ENCODE peak calls at places on chromosomes 5 and 9, in four cellular contexts. S is fibroblast of lung, Z is BJ, R is aorta. I is an unnamed sample.

GRCh38 chr5:114317751-114318150 is 44.1 kb upstream of the KCNN2 start:
- DNase-seq in Z (no peak), S (no peak), R (no peak), I (no peak)

GRCh38 chr9:33813712-33814641 is 3.0 kb upstream of the UBE2R2 start:
- DNase-seq in R (no peak), Z (peak), S (peak), I (no peak)

GRCh38 chr5:77302653-77303052 is 92.2 kb downstream of the PDE8B start:
- DNase-seq in S (no peak), Z (no peak), R (no peak), I (no peak)

GRCh38 chr5:72920690-72921089 is 35.2 kb upstream of the FCHO2 start:
- DNase-seq in R (no peak), Z (no peak), S (peak), I (no peak)

GRCh38 chr9:125701351-125701750 is 5.7 kb downstream of the MAPKAP1 start:
- DNase-seq in S (peak), R (no peak), Z (peak), I (no peak)

GRCh38 chr5:90379652-90380051 is 29.9 kb downstream of the CETN3 start:
- DNase-seq in Z (no peak), S (no peak), R (no peak), I (no peak)

GRCh38 chr5:103561670-103562069 is 919 bp downstream of the NUDT12 start:
- DNase-seq in R (no peak), Z (no peak), S (no peak), I (no peak)

GRCh38 chr9:137217276-137218211 is 4.5 kb downstream of the RNF208 start:
- DNase-seq in S (no peak), R (no peak), Z (no peak), I (peak)

GRCh38 chr5:135394095-135394494 is 4.9 kb downstream of the MACROH2A1 start:
- DNase-seq in R (no peak), S (no peak), Z (no peak), I (no peak)

GRCh38 chr5:158992104-158992740 is 107.5 kb downstream of the EBF1 start:
- DNase-seq in R (no peak), Z (no peak), S (no peak), I (no peak)

GRCh38 chr9:118088075-118088474 is 383.9 kb downstream of the TLR4 start:
- DNase-seq in Z (no peak), R (no peak), S (no peak), I (no peak)

GRCh38 chr5:56566374-56567249 is 248.7 kb upstream of the MAP3K1 start:
- DNase-seq in S (no peak), R (no peak), Z (no peak), I (no peak)

GRCh38 chr5:172420215-172420934 is 34.0 kb downstream of the SH3PXD2B start:
- DNase-seq in Z (peak), R (peak), S (peak), I (peak)

GRCh38 chr5:132799392-132799791 is 13.7 kb upstream of the SOWAHA start:
- DNase-seq in S (no peak), Z (no peak), R (no peak), I (no peak)

GRCh38 chr5:16552666-16553343 is 64.0 kb downstream of the RETREG1 start:
- DNase-seq in R (peak), S (peak), Z (no peak), I (peak)

GRCh38 chr5:119347574-119347973 is 8.2 kb upstream of the TNFAIP8 start:
- DNase-seq in R (no peak), S (no peak), Z (no peak), I (no peak)

GRCh38 chr5:83471405-83472212 is at the start of gene VCAN:
- DNase-seq in S (peak), Z (no peak), R (peak), I (peak)

GRCh38 chr9:93182572-93182971 is 1.4 kb upstream of the WNK2 start:
- DNase-seq in S (no peak), Z (no peak), R (no peak), I (peak)

GRCh38 chr5:103472820-103473219 is 89.8 kb downstream of the NUDT12 start:
- DNase-seq in S (peak), R (no peak), Z (no peak), I (no peak)

I was measured in Right ventricle myocardium superior.